ENCODE peak calls at places on chromosome 5, in six cellular contexts. C is mesothelial cell of epicardium, Q is WERI-Rb-1, S is cardiac fibroblast, P is fibroblast of mammary gland, M is osteocyte. I is an unnamed sample.

GRCh38 chr5:122121782-122122465 is 7.4 kb upstream of the ZNF474 start:
- DNase-seq in M (no peak), S (peak), P (peak), C (no peak), Q (no peak), I (no peak)

GRCh38 chr5:146772881-146773440 is 105.6 kb downstream of the PPP2R2B start:
- DNase-seq in C (no peak), P (no peak), Q (no peak), S (no peak), M (no peak), I (no peak)

GRCh38 chr5:91121347-91121993 is 261.6 kb downstream of the ARRDC3 start:
- DNase-seq in P (no peak), Q (no peak), C (no peak), M (no peak), S (no peak), I (no peak)

GRCh38 chr5:147551677-147552076 is 41.8 kb upstream of the DPYSL3 start:
- DNase-seq in M (no peak), S (no peak), Q (no peak), C (no peak), P (no peak), I (no peak)

GRCh38 chr5:34736445-34737119 is 80.5 kb downstream of the RAI14 start:
- DNase-seq in Q (no peak), M (no peak), P (no peak), S (peak), C (no peak), I (no peak)

GRCh38 chr5:145855842-145856267 is 17.0 kb downstream of the GRXCR2 start:
- DNase-seq in M (no peak), S (no peak), C (no peak), Q (no peak), P (no peak), I (no peak)

GRCh38 chr5:145586664-145587307 is 248.4 kb downstream of the PRELID2 start:
- DNase-seq in S (no peak), C (no peak), Q (no peak), P (no peak), M (no peak), I (no peak)

GRCh38 chr5:93428868-93429267 is 152.2 kb downstream of the NR2F1-AS1 start:
- DNase-seq in S (peak), C (no peak), M (no peak), Q (no peak), P (no peak), I (no peak)

GRCh38 chr5:61591859-61592258 is 259.8 kb downstream of the ZSWIM6 start:
- DNase-seq in M (peak), C (no peak), P (no peak), S (no peak), Q (no peak), I (no peak)

GRCh38 chr5:59003641-59004040 is 420.8 kb downstream of the RAB3C start:
- DNase-seq in S (no peak), P (no peak), M (no peak), C (no peak), Q (peak), I (no peak)

GRCh38 chr5:59008816-59009473 is 426.1 kb downstream of the RAB3C start:
- DNase-seq in P (no peak), S (no peak), Q (no peak), M (no peak), C (no peak), I (no peak)

GRCh38 chr5:59003124-59003523 is 420.2 kb downstream of the RAB3C start:
- DNase-seq in S (no peak), Q (peak), M (no peak), P (no peak), C (no peak), I (no peak)

GRCh38 chr5:59005934-59006701 is 423.2 kb downstream of the RAB3C start:
- DNase-seq in Q (no peak), C (no peak), P (no peak), S (no peak), M (no peak), I (no peak)

DNA sequence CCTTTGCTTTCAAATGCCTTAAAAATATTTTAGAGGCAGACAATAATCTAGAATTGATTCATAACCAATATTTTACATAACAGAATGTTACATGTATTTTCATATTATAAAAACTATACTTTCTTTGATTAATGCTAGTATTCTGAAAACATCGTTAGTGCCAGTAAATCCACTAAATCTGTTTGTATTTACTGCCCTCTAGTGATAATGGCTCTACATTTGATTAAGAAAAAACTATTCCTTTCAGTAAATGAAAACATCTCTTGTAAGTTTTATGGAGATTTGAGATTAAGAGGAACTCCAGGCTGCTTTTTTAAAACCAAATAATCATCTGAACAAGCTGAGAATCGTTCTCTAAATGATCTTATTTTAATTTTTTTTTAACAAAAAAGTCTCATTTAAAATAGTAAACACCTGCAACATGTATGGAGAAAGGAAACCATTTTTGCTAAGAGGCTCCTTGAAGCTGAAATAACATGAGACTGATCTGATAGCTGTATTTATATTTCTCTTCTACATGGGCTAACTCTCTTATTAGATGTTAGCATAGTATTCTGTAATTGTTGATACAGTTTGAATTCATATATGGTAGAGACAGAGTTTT is 424.7 kb downstream of the RAB3C start:
- DNase-seq in P (peak), S (peak), M (no peak), C (no peak), Q (no peak), I (no peak)
- TF ChIP-seq CTCF in P (peak), S (peak), M (peak), C (peak), Q (peak), I (peak)

GRCh38 chr5:41270423-41271251 is 57.3 kb upstream of the C6 start:
- DNase-seq in S (peak), C (no peak), Q (peak), P (peak), M (no peak), I (peak)
- TF ChIP-seq CTCF in S (peak), C (peak), Q (peak), P (peak), M (peak), I (peak)

GRCh38 chr5:103973669-103974068 is 411.1 kb upstream of the NUDT12 start:
- DNase-seq in S (no peak), M (no peak), Q (no peak), P (no peak), C (no peak), I (no peak)
- TF ChIP-seq CTCF in S (peak), M (no peak), Q (peak), P (peak), C (peak), I (no peak)

DNA sequence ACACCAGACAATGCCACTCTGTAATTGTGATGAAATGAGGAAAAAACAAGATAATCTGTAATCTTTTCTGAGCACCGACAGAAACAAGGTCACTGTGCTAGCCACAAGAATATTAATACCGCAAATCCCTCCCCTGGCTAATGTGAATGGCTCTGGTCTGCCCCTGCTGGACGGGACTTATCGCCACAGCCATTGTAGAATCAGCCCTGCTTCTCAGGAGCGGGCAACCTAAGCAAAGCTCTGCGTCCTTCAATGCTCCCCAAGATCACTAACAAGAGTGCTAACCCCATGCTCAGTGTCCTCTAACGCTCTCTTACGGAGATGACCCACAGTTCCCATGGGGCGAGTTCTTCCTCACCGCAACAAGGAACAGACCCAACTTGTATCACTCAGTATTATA is 42.7 kb downstream of the OR2V1 start:
- DNase-seq in S (peak), M (no peak), P (no peak), Q (no peak), C (no peak), I (no peak)
- TF ChIP-seq CTCF in S (peak), M (peak), P (peak), Q (peak), C (no peak), I (peak)

DNA sequence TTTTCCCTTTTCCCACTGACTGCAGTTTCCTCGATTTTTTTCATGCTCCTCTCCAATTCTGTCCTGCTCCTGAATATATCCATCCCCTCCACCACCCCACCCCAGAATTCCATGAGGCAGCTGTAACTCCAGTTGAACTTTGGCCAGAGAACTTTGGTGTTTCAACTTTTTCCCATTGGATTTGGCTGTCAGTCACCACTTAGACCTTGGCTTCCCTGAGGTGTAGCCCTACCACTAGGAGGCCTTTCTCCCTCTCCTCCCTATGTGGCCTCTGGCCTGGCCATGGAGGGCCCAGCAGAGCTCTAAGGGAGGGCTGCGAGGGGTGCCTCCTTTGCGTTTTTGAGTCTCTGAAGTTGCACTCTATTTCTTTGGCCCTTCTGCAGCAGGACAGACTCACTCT is 261.3 kb downstream of the PIK3R1 start:
- DNase-seq in M (no peak), C (no peak), S (no peak), P (no peak), Q (peak), I (no peak)
- TF ChIP-seq CTCF in M (no peak), C (no peak), S (no peak), P (peak), Q (peak), I (no peak)